ENCODE peak calls at places on chromosomes 11 and 22, in six cellular contexts. F is suprapubic skin, N is NB4, P is A549, Q is Caco-2, Z is cardiac fibroblast. A is an unnamed sample.

GRCh38 chr11:103418014-103418413 is 308.8 kb downstream of the DYNC2H1 start:
- DNase-seq in F (no peak), Q (no peak), Z (no peak), N (no peak), P (no peak), A (no peak)

GRCh38 chr22:24499706-24500105 is 4.6 kb downstream of the UPB1 start:
- DNase-seq in P (no peak), N (no peak), Q (no peak), F (no peak), Z (no peak), A (no peak)

GRCh38 chr11:21883354-21883753 is 309.5 kb upstream of the ANO5 start:
- DNase-seq in N (no peak), Z (no peak), Q (no peak), F (no peak), P (no peak), A (no peak)

GRCh38 chr11:6617315-6617781 is 1.9 kb downstream of the TPP1 start:
- DNase-seq in F (no peak), Z (no peak), P (no peak), N (peak), Q (no peak), A (no peak)

GRCh38 chr11:67416416-67417335 is 1.2 kb downstream of the CARNS1 start:
- DNase-seq in N (peak), P (peak), Z (peak), Q (no peak), F (no peak), A (no peak)

GRCh38 chr22:29661355-29661754 is 57.9 kb downstream of the NF2 start:
- DNase-seq in Z (no peak), F (no peak), N (no peak), P (no peak), Q (no peak), A (no peak)

GRCh38 chr11:131867457-131868257 is 497.2 kb downstream of the NTM start:
- DNase-seq in Q (peak), Z (peak), N (peak), F (no peak), P (peak), A (no peak)

GRCh38 chr11:12552677-12553076 is 121.5 kb upstream of the TEAD1 start:
- DNase-seq in Z (peak), P (no peak), F (no peak), N (no peak), Q (no peak), A (no peak)

GRCh38 chr22:48644108-48644507 is 1183.6 kb downstream of the BRD1 start:
- DNase-seq in P (peak), N (peak), Q (no peak), F (no peak), Z (no peak), A (no peak)
- TF ChIP-seq CTCF in P (no peak), N (no peak), Q (no peak), F (no peak), Z (no peak), A (no peak)

GRCh38 chr11:125129316-125129990 is 18.0 kb upstream of the TMEM218 start:
- DNase-seq in F (no peak), Q (no peak), N (no peak), P (no peak), Z (no peak), A (no peak)

GRCh38 chr11:125123194-125123946 is 11.9 kb upstream of the TMEM218 start:
- DNase-seq in Q (no peak), F (no peak), N (no peak), Z (no peak), P (no peak), A (no peak)

GRCh38 chr11:125128450-125128849 is 17.0 kb upstream of the TMEM218 start:
- DNase-seq in N (no peak), Q (no peak), P (no peak), Z (peak), F (no peak), A (no peak)

GRCh38 chr11:125123947-125124633 is 12.7 kb upstream of the TMEM218 start:
- DNase-seq in F (no peak), P (peak), Q (peak), N (peak), Z (peak), A (no peak)
- TF ChIP-seq CTCF in F (peak), P (peak), Q (peak), N (peak), Z (peak), A (peak)

GRCh38 chr22:43096420-43096819 is 7.2 kb upstream of the TTLL1 start:
- DNase-seq in Z (no peak), N (no peak), F (no peak), P (no peak), Q (no peak), A (no peak)

GRCh38 chr22:43094551-43094950 is 5.4 kb upstream of the TTLL1 start:
- DNase-seq in N (no peak), Q (no peak), P (no peak), Z (no peak), F (no peak), A (no peak)

GRCh38 chr22:43092085-43092484 is 2.9 kb upstream of the TTLL1 start:
- DNase-seq in F (no peak), P (no peak), Q (no peak), Z (no peak), N (peak), A (no peak)

GRCh38 chr22:43090130-43090789 is 1.1 kb upstream of the TTLL1 start:
- DNase-seq in Q (peak), F (no peak), N (peak), P (peak), Z (peak), A (no peak)

GRCh38 chr22:43094085-43094484 is 4.9 kb upstream of the TTLL1 start:
- DNase-seq in N (peak), P (peak), F (no peak), Q (no peak), Z (no peak), A (no peak)
- TF ChIP-seq CTCF in N (no peak), P (no peak), F (no peak), Q (no peak), Z (no peak), A (peak)

GRCh38 chr22:37820350-37820749 is 2.8 kb upstream of the GALR3 start:
- DNase-seq in P (no peak), Q (no peak), N (no peak), F (no peak), Z (no peak), A (no peak)
- TF ChIP-seq CTCF in P (no peak), Q (no peak), N (no peak), F (no peak), Z (no peak), A (no peak)

GRCh38 chr22:32794449-32795213 is 6.9 kb upstream of the TIMP3 start:
- DNase-seq in N (no peak), Z (no peak), Q (no peak), P (no peak), F (no peak), A (no peak)
- TF ChIP-seq CTCF in N (peak), Z (no peak), Q (no peak), P (no peak), F (no peak), A (peak)

DNA sequence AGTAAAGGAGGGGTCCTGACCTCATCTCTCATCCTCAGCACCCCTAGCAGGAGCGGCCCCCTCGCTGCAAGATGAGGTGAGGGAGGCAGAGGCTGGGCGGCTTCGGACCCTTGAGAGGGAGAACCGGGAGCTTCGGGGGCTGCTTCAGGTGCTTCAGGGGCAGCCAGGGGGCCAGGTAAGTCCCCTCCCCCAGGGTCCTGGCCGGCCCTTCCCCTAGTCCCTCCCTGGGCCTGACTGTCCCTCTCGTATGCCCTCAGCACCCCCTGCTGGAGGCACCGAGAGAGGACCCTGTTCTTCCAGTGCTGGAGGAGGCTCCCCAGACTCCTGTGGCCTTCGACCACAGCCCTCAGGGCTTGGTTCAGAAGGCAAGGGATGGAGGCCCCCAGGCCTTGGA is 3.7 kb downstream of the CCDC88B start:
- DNase-seq in N (peak), Z (no peak), F (no peak), Q (no peak), P (peak), A (no peak)
- TF ChIP-seq CTCF in N (peak), Z (peak), F (no peak), Q (peak), P (peak), A (peak)

GRCh38 chr11:128553662-128554392 is 33.5 kb downstream of the ETS1 start:
- DNase-seq in Q (no peak), Z (peak), N (peak), P (peak), F (no peak), A (no peak)
- TF ChIP-seq CTCF in Q (peak), Z (peak), N (peak), P (no peak), F (no peak), A (peak)

DNA sequence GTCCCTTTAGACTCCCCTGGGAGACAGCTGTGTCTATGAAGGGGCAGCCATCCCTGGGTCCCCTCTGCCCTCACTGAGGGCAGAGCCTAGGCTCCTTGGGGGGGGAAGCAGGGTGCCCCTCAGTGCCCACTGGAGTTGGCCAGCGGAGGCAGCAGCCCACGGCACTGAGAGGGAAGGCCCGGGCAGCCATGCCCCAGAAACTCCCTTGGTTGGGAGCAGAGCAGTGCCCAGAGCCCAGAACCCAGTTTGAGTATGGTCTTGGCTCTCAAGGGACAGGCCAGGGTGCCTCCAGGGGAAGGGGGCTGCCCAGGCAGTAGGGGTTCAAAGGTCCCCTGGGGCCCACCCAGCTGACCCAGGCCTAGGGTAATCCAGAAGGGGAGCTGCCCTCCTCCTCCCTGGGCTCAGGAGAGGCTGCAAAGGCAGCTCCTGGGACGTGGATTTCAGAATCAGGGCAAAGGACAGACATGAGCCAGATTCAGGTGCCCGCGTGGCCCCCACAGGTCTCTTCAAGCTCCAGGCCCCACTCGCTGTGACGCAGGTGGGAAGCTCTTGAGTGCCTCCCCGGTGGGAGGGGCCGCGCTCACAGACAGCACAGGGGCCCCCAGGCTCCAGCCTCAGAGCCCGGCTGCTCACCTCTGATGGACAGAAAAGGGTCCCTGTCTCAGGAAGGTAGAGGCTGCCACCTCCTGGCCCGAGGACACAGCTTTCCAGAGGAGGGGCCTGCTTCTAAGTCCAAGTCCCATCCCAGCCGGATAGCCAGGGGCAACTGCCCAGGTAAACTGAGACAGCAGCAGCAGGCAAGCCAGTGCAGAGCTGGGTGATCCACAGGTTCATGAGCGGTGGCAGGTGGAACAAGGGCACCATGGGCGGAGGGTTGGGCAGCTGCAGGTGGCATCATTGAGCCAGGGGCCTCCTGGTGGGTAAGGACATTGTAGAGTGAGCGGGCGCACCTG is 2.6 kb downstream of the C11orf21 start:
- DNase-seq in Q (peak), F (peak), Z (peak), N (peak), P (peak), A (no peak)
- TF ChIP-seq CTCF in Q (peak), F (peak), Z (peak), N (no peak), P (peak), A (peak)

GRCh38 chr11:32071811-32072210 is 19.1 kb upstream of the RCN1 start:
- DNase-seq in N (no peak), Z (peak), Q (peak), F (no peak), P (peak), A (no peak)
- TF ChIP-seq CTCF in N (no peak), Z (peak), Q (peak), F (no peak), P (no peak), A (peak)